ENCODE peak calls at places on chromosomes 1 and 21, in six cellular contexts. One of them, this sample, is unnamed.

GRCh38 chr1:232868793-232869491 is 63.7 kb downstream of the MAP10 start:
- DNase-seq in GM20000: no peak
- DNase-seq in activated CD4-positive, alpha-beta memory T cell treated with anti-CD3 and anti-CD28 coated beads for 36 hours: no peak
- DNase-seq in CD8-positive, alpha-beta memory T cell: no peak
- DNase-seq in AML-193: peak
- DNase-seq in activated CD4-positive, alpha-beta T cell treated with anti-CD3 and anti-CD28 coated beads, Interleukin-2, amount 50 U/mL, for 1 hour: no peak
- DNase-seq in this sample: no peak

GRCh38 chr1:168134132-168135041 is 2.3 kb downstream of the GPR161 start:
- DNase-seq in GM20000: no peak
- DNase-seq in activated CD4-positive, alpha-beta memory T cell treated with anti-CD3 and anti-CD28 coated beads for 36 hours: no peak
- DNase-seq in CD8-positive, alpha-beta memory T cell: no peak
- DNase-seq in AML-193: no peak
- DNase-seq in activated CD4-positive, alpha-beta T cell treated with anti-CD3 and anti-CD28 coated beads, Interleukin-2, amount 50 U/mL, for 1 hour: no peak
- DNase-seq in this sample: no peak

GRCh38 chr1:230320804-230321203 is 105.3 kb downstream of the PGBD5 start:
- DNase-seq in GM20000: no peak
- DNase-seq in activated CD4-positive, alpha-beta memory T cell treated with anti-CD3 and anti-CD28 coated beads for 36 hours: no peak
- DNase-seq in CD8-positive, alpha-beta memory T cell: no peak
- DNase-seq in AML-193: no peak
- DNase-seq in activated CD4-positive, alpha-beta T cell treated with anti-CD3 and anti-CD28 coated beads, Interleukin-2, amount 50 U/mL, for 1 hour: no peak
- DNase-seq in this sample: no peak

GRCh38 chr1:85240174-85240601 is 19.3 kb downstream of the C1orf52 start:
- DNase-seq in GM20000: peak
- DNase-seq in activated CD4-positive, alpha-beta memory T cell treated with anti-CD3 and anti-CD28 coated beads for 36 hours: peak
- DNase-seq in CD8-positive, alpha-beta memory T cell: no peak
- DNase-seq in AML-193: no peak
- DNase-seq in activated CD4-positive, alpha-beta T cell treated with anti-CD3 and anti-CD28 coated beads, Interleukin-2, amount 50 U/mL, for 1 hour: no peak
- DNase-seq in this sample: no peak

GRCh38 chr1:38221006-38221649 is 174.5 kb upstream of the POU3F1 start:
- DNase-seq in GM20000: no peak
- DNase-seq in activated CD4-positive, alpha-beta memory T cell treated with anti-CD3 and anti-CD28 coated beads for 36 hours: no peak
- DNase-seq in CD8-positive, alpha-beta memory T cell: no peak
- DNase-seq in AML-193: no peak
- DNase-seq in activated CD4-positive, alpha-beta T cell treated with anti-CD3 and anti-CD28 coated beads, Interleukin-2, amount 50 U/mL, for 1 hour: no peak
- DNase-seq in this sample: no peak

GRCh38 chr1:49323925-49324540 is 547.3 kb upstream of the BEND5 start:
- DNase-seq in GM20000: no peak
- DNase-seq in activated CD4-positive, alpha-beta memory T cell treated with anti-CD3 and anti-CD28 coated beads for 36 hours: no peak
- DNase-seq in CD8-positive, alpha-beta memory T cell: no peak
- DNase-seq in AML-193: no peak
- DNase-seq in activated CD4-positive, alpha-beta T cell treated with anti-CD3 and anti-CD28 coated beads, Interleukin-2, amount 50 U/mL, for 1 hour: no peak
- DNase-seq in this sample: no peak

GRCh38 chr21:38671716-38672115 is 134.0 kb upstream of the ETS2 start:
- DNase-seq in GM20000: no peak
- DNase-seq in activated CD4-positive, alpha-beta memory T cell treated with anti-CD3 and anti-CD28 coated beads for 36 hours: no peak
- DNase-seq in CD8-positive, alpha-beta memory T cell: no peak
- DNase-seq in AML-193: no peak
- DNase-seq in activated CD4-positive, alpha-beta T cell treated with anti-CD3 and anti-CD28 coated beads, Interleukin-2, amount 50 U/mL, for 1 hour: no peak
- DNase-seq in this sample: no peak

GRCh38 chr1:203796223-203796747 is 862 bp downstream of the ZBED6 start:
- DNase-seq in GM20000: peak
- DNase-seq in activated CD4-positive, alpha-beta memory T cell treated with anti-CD3 and anti-CD28 coated beads for 36 hours: peak
- DNase-seq in CD8-positive, alpha-beta memory T cell: no peak
- DNase-seq in AML-193: peak
- DNase-seq in activated CD4-positive, alpha-beta T cell treated with anti-CD3 and anti-CD28 coated beads, Interleukin-2, amount 50 U/mL, for 1 hour: no peak
- DNase-seq in this sample: peak

GRCh38 chr1:9366298-9366697 is 73.6 kb downstream of the SPSB1 start:
- DNase-seq in GM20000: no peak
- DNase-seq in activated CD4-positive, alpha-beta memory T cell treated with anti-CD3 and anti-CD28 coated beads for 36 hours: no peak
- DNase-seq in CD8-positive, alpha-beta memory T cell: no peak
- DNase-seq in AML-193: no peak
- DNase-seq in activated CD4-positive, alpha-beta T cell treated with anti-CD3 and anti-CD28 coated beads, Interleukin-2, amount 50 U/mL, for 1 hour: no peak
- DNase-seq in this sample: no peak

GRCh38 chr1:7334475-7335035 is 436.5 kb upstream of the VAMP3 start:
- DNase-seq in GM20000: no peak
- DNase-seq in activated CD4-positive, alpha-beta memory T cell treated with anti-CD3 and anti-CD28 coated beads for 36 hours: no peak
- DNase-seq in CD8-positive, alpha-beta memory T cell: no peak
- DNase-seq in AML-193: no peak
- DNase-seq in activated CD4-positive, alpha-beta T cell treated with anti-CD3 and anti-CD28 coated beads, Interleukin-2, amount 50 U/mL, for 1 hour: no peak
- DNase-seq in this sample: no peak

GRCh38 chr1:71298633-71299032 is 217.8 kb upstream of the ZRANB2 start:
- DNase-seq in GM20000: no peak
- DNase-seq in activated CD4-positive, alpha-beta memory T cell treated with anti-CD3 and anti-CD28 coated beads for 36 hours: no peak
- DNase-seq in CD8-positive, alpha-beta memory T cell: no peak
- DNase-seq in AML-193: no peak
- DNase-seq in activated CD4-positive, alpha-beta T cell treated with anti-CD3 and anti-CD28 coated beads, Interleukin-2, amount 50 U/mL, for 1 hour: no peak
- DNase-seq in this sample: no peak

GRCh38 chr1:164803366-164803765 is 244.4 kb downstream of the PBX1 start:
- DNase-seq in GM20000: no peak
- DNase-seq in activated CD4-positive, alpha-beta memory T cell treated with anti-CD3 and anti-CD28 coated beads for 36 hours: no peak
- DNase-seq in CD8-positive, alpha-beta memory T cell: no peak
- DNase-seq in AML-193: no peak
- DNase-seq in activated CD4-positive, alpha-beta T cell treated with anti-CD3 and anti-CD28 coated beads, Interleukin-2, amount 50 U/mL, for 1 hour: no peak
- DNase-seq in this sample: no peak

GRCh38 chr1:94063379-94063778 is 57.6 kb downstream of the ABCA4 start:
- DNase-seq in GM20000: no peak
- DNase-seq in activated CD4-positive, alpha-beta memory T cell treated with anti-CD3 and anti-CD28 coated beads for 36 hours: no peak
- DNase-seq in CD8-positive, alpha-beta memory T cell: no peak
- DNase-seq in AML-193: no peak
- DNase-seq in activated CD4-positive, alpha-beta T cell treated with anti-CD3 and anti-CD28 coated beads, Interleukin-2, amount 50 U/mL, for 1 hour: no peak
- DNase-seq in this sample: no peak

GRCh38 chr1:12650001-12650421 is 6.1 kb downstream of the AADACL4 start:
- DNase-seq in GM20000: no peak
- DNase-seq in activated CD4-positive, alpha-beta memory T cell treated with anti-CD3 and anti-CD28 coated beads for 36 hours: no peak
- DNase-seq in CD8-positive, alpha-beta memory T cell: no peak
- DNase-seq in AML-193: no peak
- DNase-seq in activated CD4-positive, alpha-beta T cell treated with anti-CD3 and anti-CD28 coated beads, Interleukin-2, amount 50 U/mL, for 1 hour: no peak
- DNase-seq in this sample: no peak

GRCh38 chr1:160884579-160884978 is 401 bp downstream of the ITLN1 start:
- DNase-seq in GM20000: no peak
- DNase-seq in activated CD4-positive, alpha-beta memory T cell treated with anti-CD3 and anti-CD28 coated beads for 36 hours: no peak
- DNase-seq in CD8-positive, alpha-beta memory T cell: no peak
- DNase-seq in AML-193: peak
- DNase-seq in activated CD4-positive, alpha-beta T cell treated with anti-CD3 and anti-CD28 coated beads, Interleukin-2, amount 50 U/mL, for 1 hour: no peak
- DNase-seq in this sample: no peak

GRCh38 chr1:24752305-24752704 is 7.1 kb downstream of the CLIC4 start:
- DNase-seq in GM20000: no peak
- DNase-seq in activated CD4-positive, alpha-beta memory T cell treated with anti-CD3 and anti-CD28 coated beads for 36 hours: no peak
- DNase-seq in CD8-positive, alpha-beta memory T cell: no peak
- DNase-seq in AML-193: no peak
- DNase-seq in activated CD4-positive, alpha-beta T cell treated with anti-CD3 and anti-CD28 coated beads, Interleukin-2, amount 50 U/mL, for 1 hour: no peak
- DNase-seq in this sample: no peak

GRCh38 chr1:28110555-28110954 is 22.1 kb upstream of the EYA3 start:
- DNase-seq in GM20000: no peak
- DNase-seq in activated CD4-positive, alpha-beta memory T cell treated with anti-CD3 and anti-CD28 coated beads for 36 hours: no peak
- DNase-seq in CD8-positive, alpha-beta memory T cell: no peak
- DNase-seq in AML-193: no peak
- DNase-seq in activated CD4-positive, alpha-beta T cell treated with anti-CD3 and anti-CD28 coated beads, Interleukin-2, amount 50 U/mL, for 1 hour: no peak
- DNase-seq in this sample: no peak

GRCh38 chr1:165287781-165288180 is 68.7 kb downstream of the LMX1A start:
- DNase-seq in GM20000: no peak
- DNase-seq in activated CD4-positive, alpha-beta memory T cell treated with anti-CD3 and anti-CD28 coated beads for 36 hours: no peak
- DNase-seq in CD8-positive, alpha-beta memory T cell: no peak
- DNase-seq in AML-193: no peak
- DNase-seq in activated CD4-positive, alpha-beta T cell treated with anti-CD3 and anti-CD28 coated beads, Interleukin-2, amount 50 U/mL, for 1 hour: no peak
- DNase-seq in this sample: no peak

GRCh38 chr21:35005077-35005476 is 44.0 kb downstream of the RUNX1 start:
- DNase-seq in GM20000: no peak
- DNase-seq in activated CD4-positive, alpha-beta memory T cell treated with anti-CD3 and anti-CD28 coated beads for 36 hours: no peak
- DNase-seq in CD8-positive, alpha-beta memory T cell: no peak
- DNase-seq in AML-193: no peak
- DNase-seq in activated CD4-positive, alpha-beta T cell treated with anti-CD3 and anti-CD28 coated beads, Interleukin-2, amount 50 U/mL, for 1 hour: no peak
- DNase-seq in this sample: no peak

GRCh38 chr1:233240839-233241682 is 54.5 kb downstream of the PCNX2 start:
- DNase-seq in GM20000: peak
- DNase-seq in activated CD4-positive, alpha-beta memory T cell treated with anti-CD3 and anti-CD28 coated beads for 36 hours: peak
- DNase-seq in CD8-positive, alpha-beta memory T cell: no peak
- DNase-seq in AML-193: peak
- DNase-seq in activated CD4-positive, alpha-beta T cell treated with anti-CD3 and anti-CD28 coated beads, Interleukin-2, amount 50 U/mL, for 1 hour: no peak
- DNase-seq in this sample: no peak

GRCh38 chr1:225445644-225446297 is 17.9 kb upstream of the LBR start:
- DNase-seq in GM20000: no peak
- DNase-seq in activated CD4-positive, alpha-beta memory T cell treated with anti-CD3 and anti-CD28 coated beads for 36 hours: peak
- DNase-seq in CD8-positive, alpha-beta memory T cell: no peak
- DNase-seq in AML-193: no peak
- DNase-seq in activated CD4-positive, alpha-beta T cell treated with anti-CD3 and anti-CD28 coated beads, Interleukin-2, amount 50 U/mL, for 1 hour: no peak
- DNase-seq in this sample: no peak

GRCh38 chr21:46120301-46121285 is 22.7 kb downstream of the COL6A2 start:
- DNase-seq in GM20000: no peak
- DNase-seq in activated CD4-positive, alpha-beta memory T cell treated with anti-CD3 and anti-CD28 coated beads for 36 hours: no peak
- DNase-seq in CD8-positive, alpha-beta memory T cell: peak
- DNase-seq in AML-193: no peak
- DNase-seq in activated CD4-positive, alpha-beta T cell treated with anti-CD3 and anti-CD28 coated beads, Interleukin-2, amount 50 U/mL, for 1 hour: no peak
- DNase-seq in this sample: no peak

GRCh38 chr1:10534519-10534918 is 59.8 kb downstream of the PEX14 start:
- DNase-seq in GM20000: no peak
- DNase-seq in activated CD4-positive, alpha-beta memory T cell treated with anti-CD3 and anti-CD28 coated beads for 36 hours: no peak
- DNase-seq in CD8-positive, alpha-beta memory T cell: no peak
- DNase-seq in AML-193: no peak
- DNase-seq in activated CD4-positive, alpha-beta T cell treated with anti-CD3 and anti-CD28 coated beads, Interleukin-2, amount 50 U/mL, for 1 hour: no peak
- DNase-seq in this sample: no peak

GRCh38 chr1:47772960-47773682 is 224.1 kb downstream of the TRABD2B start:
- DNase-seq in GM20000: no peak
- DNase-seq in activated CD4-positive, alpha-beta memory T cell treated with anti-CD3 and anti-CD28 coated beads for 36 hours: no peak
- DNase-seq in CD8-positive, alpha-beta memory T cell: no peak
- DNase-seq in AML-193: no peak
- DNase-seq in activated CD4-positive, alpha-beta T cell treated with anti-CD3 and anti-CD28 coated beads, Interleukin-2, amount 50 U/mL, for 1 hour: no peak
- DNase-seq in this sample: no peak

This sample was measured in stimulated activated effector memory CD8-positive, alpha-beta T cell treated with anti-CD3 and anti-CD28 coated beads, Interleukin-12 subunit alpha, Interleukin-12 subunit beta, amount 100 ng/mL, for 72 hours.